ENCODE peak calls at places on chromosomes 5 and 9, in seven cellular contexts. C, E, O, A, Q, H and M are unnamed samples.

GRCh38 chr9:121751686-121752445 is 100.4 kb downstream of the DAB2IP start:
- DNase-seq in A (no peak), H (no peak), C (no peak), E (no peak), O (no peak), Q (no peak), M (no peak)

GRCh38 chr5:127944125-127944524 is 139.4 kb upstream of the SLC12A2 start:
- DNase-seq in E (no peak), Q (no peak), O (no peak), A (no peak), C (no peak), H (no peak), M (no peak)

GRCh38 chr9:76886318-76886717 is 19.6 kb downstream of the PRUNE2 start:
- DNase-seq in E (peak; percentile 52), O (no peak), Q (no peak), H (no peak), C (no peak), A (no peak), M (no peak)

GRCh38 chr5:58548104-58548503 is 34.8 kb upstream of the RAB3C start:
- DNase-seq in C (no peak), Q (no peak), E (no peak), O (no peak), H (no peak), A (no peak), M (no peak)

GRCh38 chr5:113446358-113446927 is 11.7 kb upstream of the TSSK1B start:
- DNase-seq in H (no peak), E (no peak), Q (no peak), A (no peak), O (no peak), C (no peak), M (no peak)

GRCh38 chr9:122387526-122387925 is 16.7 kb downstream of the PTGS1 start:
- DNase-seq in H (no peak), E (no peak), C (no peak), Q (no peak), A (no peak), O (no peak), M (no peak)

GRCh38 chr9:90960941-90961340 is 159.3 kb downstream of the SYK start:
- DNase-seq in C (peak; percentile 20), O (no peak), E (no peak), H (no peak), A (no peak), Q (no peak), M (no peak)

GRCh38 chr5:129899454-129899853 is 4.8 kb upstream of the CHSY3 start:
- DNase-seq in H (no peak), O (no peak), Q (no peak), E (no peak), C (peak; percentile 66), A (no peak), M (no peak)

GRCh38 chr5:10932426-10932825 is 171.4 kb upstream of the DAP start:
- DNase-seq in C (no peak), E (no peak), A (no peak), O (no peak), H (no peak), Q (no peak), M (no peak)

GRCh38 chr5:58871648-58872242 is 288.9 kb downstream of the RAB3C start:
- DNase-seq in C (peak; percentile 68), Q (no peak), E (peak; percentile 39), H (peak; percentile 30), A (peak; percentile 44), O (no peak), M (peak; percentile 11)

GRCh38 chr9:124429530-124429867 is 14.3 kb upstream of the PSMB7 start:
- DNase-seq in Q (no peak), O (no peak), E (no peak), H (no peak), A (no peak), C (no peak), M (no peak)

GRCh38 chr9:81724242-81724889 is 35.0 kb upstream of the TLE1 start:
- DNase-seq in E (no peak), O (no peak), C (peak; percentile 6), A (no peak), Q (no peak), H (no peak), M (no peak)

GRCh38 chr9:110828148-110828730 is 159.6 kb downstream of the MUSK start:
- DNase-seq in A (no peak), H (peak; percentile 36), E (no peak), Q (no peak), O (no peak), C (peak; percentile 68), M (peak; percentile 46)

GRCh38 chr9:110835859-110836271 is 167.3 kb downstream of the MUSK start:
- DNase-seq in Q (no peak), C (no peak), H (no peak), A (peak; percentile 5), E (no peak), O (no peak), M (no peak)

GRCh38 chr5:55154893-55155292 is 5.1 kb upstream of the GPX8 start:
- DNase-seq in H (no peak), E (no peak), C (peak; percentile 84), A (no peak), O (no peak), Q (no peak), M (peak; percentile 29)
- TF ChIP-seq CTCF in H (no peak), E (no peak), C (no peak), A (no peak), O (no peak), Q (no peak), M (no peak)

GRCh38 chr9:86732514-86732913 is 214.8 kb downstream of the GAS1 start:
- DNase-seq in E (no peak), C (peak; percentile 92), A (no peak), O (no peak), H (no peak), Q (no peak), M (peak; percentile 82)
- H3K4me3 ChIP-seq in E (no peak overlapping the region), C (no peak overlapping the region), A (no peak overlapping the region), O (no peak overlapping the region), H (no peak overlapping the region), Q (no peak overlapping the region), M (no peak overlapping the region)

GRCh38 chr9:131833083-131833482 is 93.2 kb upstream of the RAPGEF1 start:
- DNase-seq in C (no peak), Q (no peak), O (no peak), H (no peak), A (no peak), E (no peak), M (no peak)
- TF ChIP-seq CTCF in C (no peak), Q (no peak), O (no peak), H (no peak), A (no peak), E (no peak), M (no peak)

GRCh38 chr9:129486496-129487306 is 134.2 kb downstream of the C9orf50 start:
- DNase-seq in A (no peak), Q (no peak), C (peak; percentile 58), H (no peak), E (no peak), O (peak; percentile 62), M (no peak)
- H3K4me3 ChIP-seq in A (no peak overlapping the region), Q (no peak overlapping the region), C (no peak overlapping the region), H (no peak overlapping the region), E (no peak overlapping the region), O (no peak overlapping the region), M (no peak overlapping the region)

DNA sequence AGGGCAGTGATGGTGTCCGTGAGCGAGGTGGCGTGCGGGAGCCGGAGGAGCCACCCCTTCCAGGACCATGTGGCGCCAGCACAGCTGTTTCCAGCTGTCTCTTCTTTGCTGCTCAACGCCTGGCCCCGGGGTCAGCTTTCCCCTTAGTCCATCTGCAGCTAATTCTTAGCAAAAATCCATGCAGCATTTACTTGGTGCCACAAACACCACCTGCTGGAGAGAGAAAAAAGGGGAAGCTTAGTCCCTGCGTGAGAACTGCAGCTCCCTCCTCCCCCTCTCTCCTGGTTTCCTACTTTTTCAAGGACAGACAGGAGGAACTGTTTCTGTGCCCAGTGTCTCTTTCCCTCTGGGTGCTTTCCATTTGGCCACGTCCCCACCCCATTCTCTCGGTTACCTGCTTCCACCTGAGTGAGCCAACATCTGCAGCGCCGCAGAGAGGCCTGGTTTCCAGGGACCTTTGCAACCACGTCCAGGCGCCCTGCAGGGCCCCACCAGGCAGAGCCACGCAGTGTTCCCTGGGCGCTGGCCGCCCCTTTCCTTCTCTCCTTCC is 3.4 kb downstream of the SLC6A19 start:
- DNase-seq in O (peak; percentile 71), C (peak; percentile 31), A (peak; percentile 28), E (no peak), Q (no peak), H (no peak), M (no peak)
- TF ChIP-seq CTCF in O (peak; percentile 47), C (peak; percentile 47), A (no peak), E (no peak), Q (no peak), H (no peak), M (peak; percentile 25)

GRCh38 chr9:87725900-87726709 is at the start of gene CTSL:
- DNase-seq in A (peak; percentile 89), O (peak; percentile 94), H (peak; percentile 89), E (no peak), C (peak; percentile 90), Q (peak; percentile 89), M (no peak)
- H3K4me3 ChIP-seq in A (peak within 1 kb of the TSS; percentile 80), O (peak within 1 kb of the TSS; percentile 68), H (peak within 1 kb of the TSS; percentile 51), E (no peak within 1 kb of the TSS), C (peak within 1 kb of the TSS; percentile 81), Q (peak within 1 kb of the TSS; percentile 45), M (peak within 1 kb of the TSS; percentile 63)

DNA sequence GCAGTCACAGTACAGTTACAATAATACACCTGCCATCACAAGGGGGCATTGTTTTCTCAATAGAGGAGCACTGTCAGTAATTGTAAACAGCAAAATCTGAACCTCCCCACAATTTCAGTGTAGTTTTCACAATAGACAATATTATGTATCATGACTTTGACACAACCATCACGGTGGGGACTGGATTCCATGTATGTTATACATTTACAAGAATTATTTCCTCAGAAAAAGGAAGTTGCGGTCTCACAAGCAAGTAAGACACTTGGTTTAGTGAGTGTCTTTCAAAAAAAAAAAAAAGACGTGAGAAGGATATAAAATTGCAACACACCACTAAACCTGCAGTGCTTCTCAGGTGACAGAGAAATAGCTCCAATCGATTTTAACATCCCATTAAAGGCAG is 586.2 kb downstream of the PTPRD start:
- DNase-seq in E (no peak), C (no peak), H (no peak), A (no peak), Q (no peak), O (no peak), M (no peak)
- TF ChIP-seq CTCF in E (no peak), C (no peak), H (no peak), A (no peak), Q (no peak), O (no peak), M (no peak)

DNA sequence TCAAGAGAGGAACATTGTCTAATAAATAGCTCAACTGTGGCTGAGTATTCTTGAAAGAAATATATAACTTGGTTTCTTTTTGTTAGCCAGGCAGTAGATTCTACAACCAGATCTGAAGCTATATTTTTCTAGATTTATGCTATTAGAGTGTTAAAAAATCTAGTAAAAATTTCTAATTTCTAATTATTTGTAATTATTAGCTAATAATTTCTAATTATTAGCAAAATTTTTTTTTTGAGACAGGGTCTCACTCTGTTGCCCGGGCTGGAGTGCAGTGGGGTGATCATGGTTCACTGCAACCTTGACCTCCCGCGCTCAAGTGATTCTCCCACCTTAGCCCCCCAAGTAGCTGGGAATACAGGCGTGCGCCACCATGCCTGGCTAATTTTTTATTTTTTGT is 2.8 kb downstream of the RAD17 start:
- DNase-seq in E (no peak), C (no peak), O (no peak), Q (no peak), A (no peak), H (no peak), M (no peak)
- H3K4me3 ChIP-seq in E (peak overlapping the region; percentile 91), C (no peak overlapping the region), O (no peak overlapping the region), Q (no peak overlapping the region), A (no peak overlapping the region), H (no peak overlapping the region), M (no peak overlapping the region)